ENCODE peak calls at places on chromosomes 16 and 17, in eight cellular contexts. B is breast epithelium, M is A549, V is IMR-90, E is adrenal gland, I is sigmoid colon, Z is H1, A is ovary. H is an unnamed sample.

GRCh38 chr16:81711609-81712329 is 67.3 kb upstream of the PLCG2 start:
- DNase-seq in B (peak), M (peak), V (peak), E (peak), I (peak), Z (no peak), A (peak), H (no peak)

GRCh38 chr16:89155184-89155679 is 16.3 kb upstream of the CDH15 start:
- DNase-seq in B (peak), M (no peak), V (peak), E (peak), I (peak), Z (no peak), A (peak), H (no peak)

GRCh38 chr17:63151981-63152523 is 186.0 kb downstream of the TANC2 start:
- DNase-seq in B (no peak), M (no peak), V (peak), E (no peak), I (no peak), Z (no peak), A (no peak), H (no peak)

GRCh38 chr17:32755045-32755805 is 121.7 kb downstream of the MYO1D start:
- DNase-seq in B (no peak), M (peak), V (peak), E (no peak), I (no peak), Z (no peak), A (no peak), H (no peak)

GRCh38 chr17:64641499-64641898 is 20.6 kb downstream of the SMURF2 start:
- DNase-seq in B (no peak), M (peak), V (peak), E (peak), I (no peak), Z (no peak), A (no peak), H (no peak)

GRCh38 chr17:77076046-77076882 is 64.5 kb upstream of the SEC14L1 start:
- DNase-seq in B (no peak), M (no peak), V (peak), E (no peak), I (no peak), Z (no peak), A (no peak), H (no peak)

GRCh38 chr17:81398855-81399451 is 3.7 kb downstream of the BAHCC1 start:
- DNase-seq in B (no peak), M (peak), V (no peak), E (no peak), I (no peak), Z (no peak), A (no peak), H (no peak)

GRCh38 chr17:79924639-79924976 is 85.4 kb upstream of the CBX4 start:
- DNase-seq in B (no peak), M (no peak), V (no peak), E (no peak), I (no peak), Z (no peak), A (no peak), H (no peak)

GRCh38 chr17:77959926-77960521 is 1.5 kb downstream of the TNRC6C start:
- DNase-seq in B (no peak), M (no peak), V (peak), E (no peak), I (no peak), Z (no peak), A (no peak), H (no peak)

GRCh38 chr16:4799171-4799855 is 3.1 kb downstream of the ROGDI start:
- DNase-seq in B (no peak), M (no peak), V (no peak), E (no peak), I (no peak), Z (no peak), A (no peak), H (no peak)

GRCh38 chr17:29561541-29562517 is 5.0 kb downstream of the ABHD15 start:
- DNase-seq in B (no peak), M (no peak), V (no peak), E (peak), I (peak), Z (no peak), A (no peak), H (peak)

GRCh38 chr16:20768121-20768520 is 4.3 kb downstream of the ACSM3 start:
- DNase-seq in B (no peak), M (no peak), V (no peak), E (no peak), I (no peak), Z (no peak), A (no peak), H (no peak)

GRCh38 chr17:75344664-75345063 is 55.4 kb upstream of the SLC25A19 start:
- DNase-seq in B (no peak), M (no peak), V (peak), E (no peak), I (no peak), Z (no peak), A (no peak), H (peak)

GRCh38 chr16:16096858-16097213 is 126.5 kb downstream of the ABCC6 start:
- DNase-seq in B (no peak), M (no peak), V (no peak), E (no peak), I (no peak), Z (no peak), A (no peak), H (no peak)

GRCh38 chr16:2040450-2041105 is 7.1 kb downstream of the NTHL1 start:
- DNase-seq in B (no peak), M (no peak), V (no peak), E (no peak), I (no peak), Z (no peak), A (no peak), H (no peak)

GRCh38 chr16:47958726-47959125 is 197.1 kb downstream of the ABCC12 start:
- DNase-seq in B (no peak), M (no peak), V (no peak), E (no peak), I (no peak), Z (no peak), A (no peak), H (no peak)

GRCh38 chr17:77489898-77490265 is 349.1 kb downstream of the SEC14L1 start:
- DNase-seq in B (peak), M (no peak), V (no peak), E (peak), I (peak), Z (no peak), A (no peak), H (no peak)

GRCh38 chr16:59881366-59881765 is 1147.2 kb upstream of the GOT2 start:
- DNase-seq in B (no peak), M (peak), V (no peak), E (no peak), I (no peak), Z (no peak), A (no peak), H (no peak)

GRCh38 chr17:42275527-42276358 is 448 bp downstream of the STAT5B start:
- DNase-seq in B (peak), M (no peak), V (peak), E (no peak), I (peak), Z (peak), A (peak), H (peak)

GRCh38 chr16:75758215-75758614 is 31.9 kb upstream of the CPHXL start:
- DNase-seq in B (no peak), M (no peak), V (peak), E (no peak), I (no peak), Z (no peak), A (no peak), H (no peak)

GRCh38 chr16:15533386-15533785 is 99.0 kb downstream of the BMERB1 start:
- DNase-seq in B (no peak), M (no peak), V (no peak), E (no peak), I (no peak), Z (no peak), A (no peak), H (no peak)

GRCh38 chr16:81071816-81072215 is 5.2 kb downstream of the C16orf46 start:
- DNase-seq in B (no peak), M (peak), V (peak), E (no peak), I (no peak), Z (no peak), A (no peak), H (no peak)

GRCh38 chr17:75077490-75078096 is 10.2 kb upstream of the SLC16A5 start:
- DNase-seq in B (no peak), M (no peak), V (no peak), E (peak), I (peak), Z (no peak), A (peak), H (peak)

GRCh38 chr16:67109407-67110135 is at the start of gene PHAF1:
- DNase-seq in B (peak), M (peak), V (peak), E (peak), I (peak), Z (peak), A (peak), H (peak)
- TF ChIP-seq POLR2A in B (peak), M (peak), V (no peak), E (no peak), I (peak), Z (peak), A (peak), H (peak)

DNA sequence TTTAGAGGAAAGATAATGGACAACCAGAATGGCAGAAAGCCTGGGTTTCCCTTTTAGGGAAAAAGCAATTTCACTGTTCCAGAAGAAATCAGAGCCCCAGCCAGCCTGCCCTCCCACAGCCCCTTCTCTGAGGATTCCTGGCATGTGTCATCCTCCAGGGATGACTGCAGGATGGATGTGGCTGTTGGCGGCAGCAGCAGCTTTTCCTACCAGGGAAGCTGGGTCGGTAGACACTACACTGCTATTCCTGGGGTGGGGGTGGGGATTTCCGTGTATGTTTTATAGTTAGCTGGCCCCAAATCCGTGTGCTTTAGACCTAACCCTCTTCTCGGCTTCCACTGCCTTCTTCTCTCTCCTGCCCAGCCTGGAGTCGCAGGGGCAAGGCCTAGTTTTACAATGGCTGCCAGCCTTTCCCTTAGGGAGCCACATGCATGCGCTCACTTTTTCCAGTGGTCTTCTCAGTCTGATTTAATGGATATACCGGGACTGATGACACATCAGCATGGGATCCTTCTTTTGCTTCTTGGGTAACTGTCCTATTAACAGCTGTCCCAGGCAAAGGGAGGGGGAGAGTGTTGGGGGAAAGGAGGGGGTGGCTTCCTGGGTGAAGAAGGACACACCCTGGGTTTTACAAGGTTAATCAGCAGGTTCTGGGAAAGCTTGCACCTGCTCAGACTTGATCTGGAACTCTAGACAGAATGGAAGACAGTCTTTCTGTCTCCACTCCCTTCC is 2.7 kb upstream of the NFE2L1 start:
- DNase-seq in B (no peak), M (no peak), V (no peak), E (peak), I (no peak), Z (no peak), A (no peak), H (no peak)
- H3K4me3 ChIP-seq in B (no peak), M (no peak), V (no peak), E (no peak), I (no peak), Z (no peak), A (no peak), H (no peak)

GRCh38 chr16:86060381-86061317 is 161.7 kb downstream of the IRF8 start:
- DNase-seq in B (no peak), M (no peak), V (no peak), E (no peak), I (peak), Z (no peak), A (no peak), H (peak)
- H3K27ac ChIP-seq in B (peak), M (no peak), V (no peak), E (no peak), I (peak), Z (no peak), A (no peak), H (peak)

DNA sequence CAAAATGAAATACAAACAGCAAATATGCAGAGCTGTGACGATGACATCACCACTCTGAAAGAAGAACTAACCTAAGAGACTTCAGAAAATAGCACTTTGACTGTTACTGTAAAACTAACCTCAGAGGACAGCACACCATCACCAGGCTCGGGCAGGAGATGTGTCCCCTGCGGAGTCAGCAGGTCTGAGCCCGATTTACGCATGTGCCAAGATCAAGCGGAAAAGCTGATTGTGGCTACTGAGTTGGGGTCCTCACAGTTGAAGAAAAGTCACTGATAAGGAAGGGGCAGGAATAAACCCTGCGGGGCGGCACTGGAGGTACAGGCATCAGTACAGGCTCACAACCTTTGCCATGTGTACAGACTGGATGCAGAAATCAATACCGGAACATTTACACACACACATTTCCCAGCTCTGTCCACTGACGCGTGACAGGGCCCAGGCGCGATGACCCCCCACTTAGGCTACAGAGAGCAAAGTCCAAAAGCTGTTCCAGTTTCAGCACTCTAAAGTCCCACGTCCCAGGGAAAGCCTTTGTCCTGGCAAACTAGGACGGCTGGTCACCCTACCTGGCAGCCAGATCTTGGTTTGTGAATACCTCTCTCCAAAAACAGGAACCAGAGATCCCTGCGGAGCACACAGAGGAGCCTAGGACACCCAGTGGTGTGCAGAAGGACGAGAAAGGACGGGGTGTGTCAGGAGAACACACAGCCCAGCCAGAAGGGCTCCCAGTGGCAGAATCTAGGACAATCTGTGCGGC is 21.5 kb downstream of the TRAP1 start:
- DNase-seq in B (no peak), M (no peak), V (no peak), E (no peak), I (no peak), Z (no peak), A (no peak), H (no peak)
- TF ChIP-seq POLR2A in B (no peak), M (no peak), V (no peak), E (no peak), I (no peak), Z (no peak), A (no peak), H (no peak)

GRCh38 chr17:13750783-13751484 is 149.2 kb upstream of the HS3ST3A1 start:
- DNase-seq in B (no peak), M (no peak), V (peak), E (no peak), I (no peak), Z (peak), A (no peak), H (no peak)
- H3K4me3 ChIP-seq in B (no peak), M (no peak), V (no peak), E (no peak), I (no peak), Z (no peak), A (no peak), H (no peak)

GRCh38 chr16:54288592-54289241 is 2.1 kb upstream of the IRX3 start:
- DNase-seq in B (no peak), M (no peak), V (no peak), E (no peak), I (no peak), Z (no peak), A (no peak), H (no peak)

GRCh38 chr16:54287018-54287757 is 601 bp upstream of the IRX3 start:
- DNase-seq in B (no peak), M (no peak), V (no peak), E (no peak), I (no peak), Z (peak), A (no peak), H (no peak)

GRCh38 chr16:54289242-54290051 is 2.9 kb upstream of the IRX3 start:
- DNase-seq in B (no peak), M (no peak), V (no peak), E (no peak), I (no peak), Z (peak), A (no peak), H (no peak)

GRCh38 chr16:54286330-54287017 is at the start of gene IRX3:
- DNase-seq in B (peak), M (peak), V (peak), E (peak), I (no peak), Z (peak), A (peak), H (peak)

GRCh38 chr16:54287758-54288591 is 1.4 kb upstream of the IRX3 start:
- DNase-seq in B (no peak), M (no peak), V (no peak), E (no peak), I (no peak), Z (no peak), A (no peak), H (no peak)
- H3K27ac ChIP-seq in B (peak), M (no peak), V (no peak), E (no peak), I (no peak), Z (no peak), A (no peak), H (no peak)

GRCh38 chr17:15262291-15263205 is 2.6 kb downstream of the PMP22 start:
- DNase-seq in B (peak), M (peak), V (peak), E (peak), I (peak), Z (peak), A (peak), H (peak)
- TF ChIP-seq POLR2A in B (peak), M (peak), V (peak), E (peak), I (peak), Z (no peak), A (peak), H (peak)

GRCh38 chr17:39867891-39868553 is at the start of gene ZPBP2:
- DNase-seq in B (no peak), M (no peak), V (no peak), E (no peak), I (no peak), Z (no peak), A (no peak), H (peak)
- H3K4me3 ChIP-seq in B (peak), M (no peak), V (no peak), E (no peak), I (no peak), Z (no peak), A (no peak), H (peak)

GRCh38 chr17:17363638-17364337 is 60.6 kb downstream of the NT5M start:
- DNase-seq in B (no peak), M (no peak), V (no peak), E (peak), I (peak), Z (no peak), A (no peak), H (peak)

GRCh38 chr17:17362531-17362930 is 59.4 kb downstream of the NT5M start:
- DNase-seq in B (no peak), M (no peak), V (no peak), E (no peak), I (peak), Z (no peak), A (no peak), H (peak)

GRCh38 chr17:17364338-17364667 is 61.1 kb downstream of the NT5M start:
- DNase-seq in B (no peak), M (no peak), V (no peak), E (peak), I (peak), Z (no peak), A (no peak), H (no peak)

GRCh38 chr17:17360087-17360730 is 57.0 kb downstream of the NT5M start:
- DNase-seq in B (no peak), M (no peak), V (no peak), E (no peak), I (no peak), Z (no peak), A (no peak), H (no peak)

DNA sequence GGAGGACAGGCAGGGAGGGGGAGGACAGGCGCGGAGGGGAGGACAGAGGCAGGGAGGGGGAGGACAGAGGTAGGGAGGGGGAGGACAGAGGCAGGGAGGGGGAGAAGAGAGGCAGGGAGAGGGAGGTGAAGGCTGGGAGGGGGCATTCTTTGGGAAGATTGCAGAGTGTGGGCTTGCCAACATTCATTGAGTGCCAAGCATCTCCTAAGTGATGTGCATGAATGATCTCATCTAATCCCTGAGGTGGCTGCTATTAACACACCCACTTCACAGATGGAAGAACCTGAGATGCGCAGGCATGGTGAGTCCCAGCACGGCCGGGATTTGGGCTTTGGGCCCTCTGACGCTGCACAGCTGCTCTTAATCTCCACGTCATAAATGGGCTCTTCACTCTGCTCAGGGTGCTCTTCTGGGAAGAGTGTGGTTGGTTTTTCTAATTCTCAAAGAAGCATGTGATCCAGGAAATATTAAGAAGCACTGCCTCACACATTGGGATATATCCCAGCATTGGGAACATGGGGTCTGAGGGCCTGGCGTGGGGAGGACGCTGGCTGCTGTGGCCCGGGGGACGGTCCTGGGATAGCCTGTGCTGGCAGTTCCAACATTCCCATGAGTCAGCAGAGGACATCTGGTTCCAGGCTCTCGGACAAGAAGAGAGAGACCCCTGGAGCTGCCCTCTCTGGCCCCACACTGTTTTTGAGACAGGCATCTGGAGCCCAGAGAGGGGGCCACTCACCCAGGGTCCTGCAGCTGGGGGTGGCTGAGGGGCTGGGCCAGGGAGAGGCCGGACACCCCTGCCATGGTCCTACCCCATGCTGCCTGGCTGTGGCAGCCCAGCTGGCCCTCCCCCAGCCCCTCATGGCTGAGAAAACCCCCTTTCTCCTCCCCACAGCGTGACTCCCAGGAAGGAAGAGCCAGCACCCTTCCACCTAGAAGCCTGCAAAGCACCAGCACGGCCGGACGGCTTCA is 58.7 kb downstream of the NT5M start:
- DNase-seq in B (no peak), M (no peak), V (no peak), E (no peak), I (peak), Z (no peak), A (no peak), H (no peak)
- H3K27ac ChIP-seq in B (peak), M (no peak), V (no peak), E (no peak), I (no peak), Z (no peak), A (no peak), H (no peak)

H was measured in Peyer's patch.